ENCODE peak calls at places on chromosomes 16 and 17, in five cellular contexts. T, D, Z, B and L are unnamed samples.

GRCh38 chr16:31397701-31398100 is 4.6 kb downstream of the ITGAD start:
- DNase-seq in T (no peak), D (no peak), Z (no peak), B (no peak), L (no peak)

GRCh38 chr16:760498-761343 is at the start of gene MSLN:
- DNase-seq in T (no peak), D (no peak), Z (no peak), B (no peak), L (no peak)

GRCh38 chr17:36590082-36590481 is 1.6 kb upstream of the DHRS11 start:
- DNase-seq in T (no peak), D (no peak), Z (no peak), B (no peak), L (no peak)

GRCh38 chr16:83928341-83929055 is 24.5 kb upstream of the OSGIN1 start:
- DNase-seq in T (no peak), D (no peak), Z (no peak), B (no peak), L (no peak)

GRCh38 chr17:78645421-78646295 is 68.5 kb upstream of the DNAH17 start:
- DNase-seq in T (peak), D (peak), Z (peak), B (peak), L (no peak)

GRCh38 chr16:22763655-22764054 is 50.3 kb upstream of the HS3ST2 start:
- DNase-seq in T (no peak), D (no peak), Z (no peak), B (no peak), L (no peak)

GRCh38 chr16:64742560-64742959 is 379.3 kb downstream of the CDH11 start:
- DNase-seq in T (no peak), D (no peak), Z (no peak), B (no peak), L (no peak)

GRCh38 chr16:85615014-85615851 is 2.1 kb downstream of the GSE1 start:
- DNase-seq in T (peak), D (no peak), Z (peak), B (peak), L (no peak)

GRCh38 chr17:28018439-28019070 is 23.9 kb upstream of the NLK start:
- DNase-seq in T (peak), D (no peak), Z (peak), B (peak), L (no peak)

GRCh38 chr17:10233157-10233556 is 34.8 kb upstream of the GAS7 start:
- DNase-seq in T (no peak), D (no peak), Z (no peak), B (no peak), L (no peak)

GRCh38 chr17:41739661-41740352 is 5.4 kb upstream of the HAP1 start:
- DNase-seq in T (no peak), D (no peak), Z (no peak), B (peak), L (no peak)

GRCh38 chr16:53545433-53545832 is 42.4 kb upstream of the AKTIP start:
- DNase-seq in T (no peak), D (no peak), Z (no peak), B (no peak), L (no peak)

GRCh38 chr17:77349976-77350830 is 209.4 kb downstream of the SEC14L1 start:
- DNase-seq in T (peak), D (no peak), Z (peak), B (peak), L (peak)

GRCh38 chr16:70250748-70251650 is 741 bp downstream of the EXOSC6 start:
- DNase-seq in T (peak), D (no peak), Z (no peak), B (peak), L (no peak)

GRCh38 chr17:1347681-1348318 is 52.2 kb downstream of the YWHAE start:
- DNase-seq in T (peak), D (no peak), Z (peak), B (no peak), L (no peak)

GRCh38 chr17:81385320-81386111 is 9.7 kb upstream of the BAHCC1 start:
- DNase-seq in T (no peak), D (no peak), Z (no peak), B (no peak), L (no peak)

GRCh38 chr17:76951375-76951905 is 83.2 kb downstream of the MGAT5B start:
- DNase-seq in T (no peak), D (no peak), Z (no peak), B (peak), L (no peak)

GRCh38 chr17:40779181-40779909 is 3.0 kb downstream of the KRT27 start:
- DNase-seq in T (no peak), D (no peak), Z (no peak), B (peak), L (no peak)

GRCh38 chr17:42514279-42514678 is 21.8 kb upstream of the NAGLU start:
- DNase-seq in T (no peak), D (no peak), Z (no peak), B (no peak), L (no peak)

GRCh38 chr16:82033683-82034300 is 1.3 kb upstream of the HSD17B2 start:
- DNase-seq in T (no peak), D (no peak), Z (no peak), B (no peak), L (no peak)

GRCh38 chr17:82153295-82153691 is 55.3 kb upstream of the FASN start:
- DNase-seq in T (no peak), D (no peak), Z (no peak), B (no peak), L (no peak)

GRCh38 chr16:9374076-9374475 is 282.6 kb downstream of the HAPSTR1 start:
- DNase-seq in T (no peak), D (no peak), Z (no peak), B (no peak), L (no peak)

GRCh38 chr16:8622315-8622656 is 788 bp downstream of the METTL22 start:
- DNase-seq in T (no peak), D (no peak), Z (no peak), B (no peak), L (no peak)

DNA sequence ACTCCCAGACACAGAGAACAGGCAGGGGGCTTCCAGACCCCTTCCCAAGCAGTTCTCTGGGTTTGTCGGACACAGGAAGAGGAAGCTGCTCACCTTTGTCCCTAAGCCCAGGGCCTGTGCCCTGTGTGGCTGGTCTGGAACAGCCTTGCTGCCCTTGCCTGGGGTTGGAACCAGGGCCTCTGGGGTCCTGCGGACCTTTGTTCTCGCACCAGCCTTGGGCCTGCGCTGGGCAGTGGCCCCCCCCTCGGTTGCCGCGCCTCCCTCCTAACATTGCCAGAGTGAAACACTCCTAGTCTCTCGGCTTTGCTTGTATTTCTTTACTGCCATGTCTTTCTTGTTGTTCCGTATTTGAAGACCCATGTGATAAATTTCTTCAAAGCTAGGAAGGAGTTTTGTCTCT is 8.5 kb upstream of the IL17C start:
- DNase-seq in T (no peak), D (no peak), Z (no peak), B (no peak), L (no peak)
- H3K4me3 ChIP-seq in T (no peak), D (no peak), Z (no peak), B (no peak), L (no peak)

GRCh38 chr17:5042152-5043022 is 7.2 kb upstream of the SLC52A1 start:
- DNase-seq in T (no peak), D (no peak), Z (no peak), B (no peak), L (no peak)
- H3K4me3 ChIP-seq in T (no peak), D (no peak), Z (no peak), B (no peak), L (no peak)

GRCh38 chr17:43644081-43644480 is 17.6 kb downstream of the MEOX1 start:
- DNase-seq in T (no peak), D (no peak), Z (no peak), B (no peak), L (no peak)

GRCh38 chr17:43641416-43641815 is 20.3 kb downstream of the MEOX1 start:
- DNase-seq in T (peak), D (no peak), Z (peak), B (no peak), L (no peak)

GRCh38 chr17:43648916-43649315 is 12.8 kb downstream of the MEOX1 start:
- DNase-seq in T (no peak), D (no peak), Z (no peak), B (no peak), L (no peak)

GRCh38 chr17:43645450-43645764 is 16.3 kb downstream of the MEOX1 start:
- DNase-seq in T (no peak), D (no peak), Z (no peak), B (no peak), L (no peak)

GRCh38 chr17:43645765-43646481 is 15.8 kb downstream of the MEOX1 start:
- DNase-seq in T (peak), D (no peak), Z (peak), B (peak), L (no peak)
- H3K4me3 ChIP-seq in T (peak), D (peak), Z (peak), B (peak), L (peak)

GRCh38 chr16:49490321-49490705 is 116.7 kb downstream of the C16orf78 start:
- DNase-seq in T (no peak), D (no peak), Z (no peak), B (no peak), L (no peak)

GRCh38 chr16:49491111-49491670 is 117.6 kb downstream of the C16orf78 start:
- DNase-seq in T (no peak), D (no peak), Z (no peak), B (no peak), L (no peak)

GRCh38 chr16:49488740-49489525 is 115.3 kb downstream of the C16orf78 start:
- DNase-seq in T (no peak), D (no peak), Z (no peak), B (no peak), L (no peak)

GRCh38 chr16:49488336-49488735 is 114.7 kb downstream of the C16orf78 start:
- DNase-seq in T (no peak), D (no peak), Z (no peak), B (no peak), L (no peak)

DNA sequence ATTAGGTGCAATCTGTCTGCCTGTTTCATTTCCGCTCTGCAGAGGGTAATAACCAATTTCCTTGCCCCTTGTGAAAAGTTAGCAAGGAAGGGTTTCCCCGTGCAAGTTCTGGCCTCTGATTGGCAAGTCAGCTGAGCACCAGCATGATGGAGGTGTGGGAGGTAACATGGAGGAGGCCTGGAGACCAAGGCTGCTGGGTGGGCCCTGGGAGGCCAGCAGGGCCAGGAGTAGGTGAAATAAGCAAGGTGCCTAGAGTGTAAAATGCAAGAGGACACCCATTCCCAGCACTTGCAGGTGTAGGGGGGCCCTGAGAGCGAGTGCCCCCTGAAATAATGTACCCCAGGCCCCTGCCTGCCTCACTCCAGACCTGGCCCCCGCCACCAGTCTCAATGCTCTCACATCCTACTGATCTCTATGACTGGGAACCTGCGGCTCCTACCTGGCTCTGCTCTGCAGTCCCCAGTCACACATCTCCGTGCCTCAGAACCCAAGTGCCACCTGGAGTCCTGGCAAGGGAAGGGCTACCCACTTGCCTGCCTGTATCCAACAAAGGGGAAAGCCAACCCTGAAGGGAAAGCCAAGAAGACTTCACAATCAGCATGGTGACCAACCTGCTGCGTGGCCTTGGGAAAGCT is 116.2 kb downstream of the C16orf78 start:
- DNase-seq in T (no peak), D (no peak), Z (no peak), B (no peak), L (no peak)
- H3K4me3 ChIP-seq in T (no peak), D (no peak), Z (no peak), B (no peak), L (no peak)

GRCh38 chr17:59108400-59109102 is 1.9 kb upstream of the TRIM37 start:
- DNase-seq in T (no peak), D (no peak), Z (no peak), B (no peak), L (no peak)
- H3K4me3 ChIP-seq in T (no peak), D (no peak), Z (no peak), B (no peak), L (no peak)

GRCh38 chr16:66660422-66661209 is 35.9 kb downstream of the CMTM4 start:
- DNase-seq in T (peak), D (no peak), Z (peak), B (peak), L (peak)
- H3K4me3 ChIP-seq in T (no peak), D (no peak), Z (no peak), B (no peak), L (no peak)

GRCh38 chr17:33375783-33376182 is 82.7 kb upstream of the ASIC2 start:
- DNase-seq in T (no peak), D (no peak), Z (no peak), B (no peak), L (no peak)
- H3K4me3 ChIP-seq in T (no peak), D (no peak), Z (no peak), B (no peak), L (no peak)

DNA sequence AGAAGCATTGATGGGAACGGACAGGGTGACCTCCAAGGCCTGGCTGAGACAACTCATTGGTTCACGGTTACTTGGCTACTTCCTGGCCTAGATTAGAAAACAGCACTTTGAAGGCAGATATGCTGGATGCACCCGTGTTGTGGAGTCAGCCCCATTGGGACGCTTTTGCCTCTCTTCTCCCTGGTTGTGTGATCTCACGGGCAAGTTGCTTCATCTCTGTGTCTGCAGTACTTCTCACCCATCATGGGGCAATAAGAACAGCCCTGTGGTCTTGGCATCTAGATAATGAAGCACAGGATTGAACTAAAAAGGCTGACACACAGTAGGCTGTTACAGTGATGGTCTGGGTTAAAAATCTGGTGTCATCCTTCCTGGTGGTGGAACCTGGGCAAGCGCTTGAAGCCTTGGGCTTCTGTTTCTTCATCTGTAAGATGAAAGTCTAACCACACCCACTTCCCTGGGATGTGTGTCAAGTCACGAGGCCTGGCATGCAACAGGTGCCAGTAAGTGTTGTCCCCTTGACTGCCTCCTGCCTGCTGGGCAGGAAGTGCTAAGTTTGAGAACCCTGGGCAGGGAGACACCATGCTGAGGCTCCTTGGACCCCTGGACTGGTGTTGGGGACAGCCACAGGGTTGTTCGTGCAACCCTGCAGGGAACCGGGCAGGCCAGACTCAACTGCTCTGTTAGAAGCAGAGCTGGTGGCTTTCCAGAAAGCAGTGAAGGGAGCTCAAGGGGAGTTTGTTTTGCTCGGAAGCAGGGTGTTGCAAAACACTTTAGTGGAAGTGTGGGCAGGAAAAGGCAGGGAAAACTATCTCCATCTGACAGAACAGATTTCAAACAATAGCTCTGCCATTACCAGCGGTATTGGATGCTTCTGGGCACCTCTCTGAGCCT is 6.0 kb upstream of the MAP2K3 start:
- DNase-seq in T (no peak), D (no peak), Z (no peak), B (peak), L (no peak)
- H3K4me3 ChIP-seq in T (no peak), D (no peak), Z (no peak), B (no peak), L (no peak)